ENCODE peak calls at places on chromosomes 4 and X, in eight cellular contexts. S is WERI-Rb-1, K is fibroblast of the aortic adventitia, W is tibial artery, B is heart right ventricle, Q is kidney epithelial cell, Y is astrocyte, G is SK-N-SH. D is an unnamed sample.

GRCh38 chrX:16870861-16871584 is 861 bp upstream of the RBBP7 start:
- DNase-seq in S (peak; percentile 54), K (no peak), W (peak; percentile 64), B (peak; percentile 4), Q (no peak), Y (no peak), G (peak; percentile 29), D (no peak)

GRCh38 chr4:54543088-54543795 is 114.5 kb upstream of the KIT start:
- DNase-seq in S (no peak), K (peak; percentile 10), W (no peak), B (no peak), Q (peak; percentile 14), Y (peak; percentile 86), G (no peak), D (no peak)

GRCh38 chrX:104254442-104255115 is at the start of gene ESX1:
- DNase-seq in S (no peak), K (no peak), W (no peak), B (no peak), Q (no peak), Y (no peak), G (no peak), D (no peak)

GRCh38 chr4:40058854-40059253 is 2.2 kb downstream of the N4BP2 start:
- DNase-seq in S (no peak), K (no peak), W (no peak), B (no peak), Q (no peak), Y (no peak), G (no peak), D (no peak)

GRCh38 chrX:124478046-124478445 is 131.7 kb downstream of the SH2D1A start:
- DNase-seq in S (no peak), K (no peak), W (no peak), B (no peak), Q (no peak), Y (no peak), G (no peak), D (no peak)

GRCh38 chr4:106126062-106126461 is 189.9 kb downstream of the TBCK start:
- DNase-seq in S (no peak), K (no peak), W (no peak), B (no peak), Q (no peak), Y (no peak), G (no peak), D (no peak)

GRCh38 chr4:104424368-104424921 is 70.2 kb downstream of the CXXC4 start:
- DNase-seq in S (no peak), K (no peak), W (no peak), B (no peak), Q (no peak), Y (no peak), G (no peak), D (no peak)

GRCh38 chrX:49664824-49665223 is 31.0 kb downstream of the PAGE1 start:
- DNase-seq in S (no peak), K (no peak), W (no peak), B (no peak), Q (no peak), Y (no peak), G (no peak), D (no peak)

GRCh38 chrX:40358994-40359393 is 221.8 kb upstream of the ATP6AP2 start:
- DNase-seq in S (no peak), K (no peak), W (no peak), B (no peak), Q (no peak), Y (no peak), G (no peak), D (no peak)

DNA sequence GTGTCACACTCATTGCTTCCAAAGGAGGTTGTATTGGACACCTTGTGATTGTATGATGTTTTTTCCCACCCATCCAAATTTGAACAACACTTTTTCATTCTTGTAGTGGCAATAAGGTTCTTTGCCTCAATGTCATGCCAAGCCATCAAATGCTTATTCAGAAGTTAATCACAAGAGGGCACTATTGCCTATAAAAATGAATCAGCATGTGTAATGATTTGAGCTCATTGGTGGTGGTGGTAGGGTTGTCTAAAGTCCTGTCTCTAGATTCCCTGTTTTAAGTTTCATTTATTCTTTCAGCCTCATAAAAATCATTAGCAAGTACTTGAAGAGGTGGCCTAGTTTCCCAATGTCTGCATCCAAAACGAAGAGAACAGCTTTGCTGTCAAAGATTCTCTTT is 37.0 kb downstream of the IRS4 start:
- DNase-seq in S (no peak), K (peak; percentile 47), W (no peak), B (no peak), Q (peak; percentile 2), Y (peak; percentile 2), G (peak; percentile 16), D (no peak)
- TF ChIP-seq CTCF in S (peak; percentile 28), K (peak; percentile 35), W (peak; percentile 18), B (peak; percentile 25), Q (peak; percentile 18), Y (peak; percentile 24), G (peak; percentile 61), D (peak; percentile 36)

GRCh38 chrX:46588263-46588662 is 14.7 kb downstream of the CHST7 start:
- DNase-seq in S (no peak), K (peak; percentile 83), W (peak; percentile 63), B (peak; percentile 67), Q (no peak), Y (peak; percentile 70), G (no peak), D (no peak)
- H3K4me3 ChIP-seq in S (no peak overlapping the region), K (peak overlapping the region; percentile 22), W (no peak overlapping the region), B (peak overlapping the region; percentile 7), Q (no peak overlapping the region), Y (peak overlapping the region; percentile 1), G (no peak overlapping the region), D (no peak overlapping the region)

DNA sequence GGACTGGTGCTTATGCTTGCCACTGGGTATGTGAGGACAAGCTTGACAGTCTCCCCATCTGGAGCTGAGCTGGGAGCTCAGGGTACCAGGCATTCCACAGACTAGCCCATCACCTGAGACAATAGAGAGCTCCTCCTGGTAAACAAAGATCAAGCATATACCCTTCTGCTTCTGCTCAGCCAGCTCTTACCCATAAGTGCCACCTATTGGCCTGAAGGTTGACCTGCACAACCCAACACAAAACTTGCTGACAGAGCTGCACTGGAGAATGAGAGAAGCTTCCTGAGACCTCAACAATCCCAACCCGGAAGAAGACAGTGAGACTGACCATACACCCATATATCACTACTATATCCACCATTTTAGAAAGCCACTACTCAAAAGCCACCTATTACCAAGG is 1049.2 kb upstream of the INTU start:
- DNase-seq in S (peak; percentile 67), K (peak; percentile 11), W (no peak), B (no peak), Q (no peak), Y (no peak), G (no peak), D (no peak)
- TF ChIP-seq CTCF in S (peak; percentile 88), K (peak; percentile 27), W (no peak), B (no peak), Q (peak; percentile 40), Y (no peak), G (peak; percentile 31), D (no peak)

GRCh38 chrX:101658661-101659477 is 781 bp downstream of the ARMCX2 start:
- DNase-seq in S (peak; percentile 83), K (peak; percentile 36), W (peak; percentile 87), B (peak; percentile 79), Q (no peak), Y (peak; percentile 20), G (peak; percentile 84), D (peak; percentile 72)
- H3K4me3 ChIP-seq in S (peak overlapping the region; percentile 75), K (peak overlapping the region; percentile 75), W (peak overlapping the region; percentile 69), B (peak overlapping the region; percentile 64), Q (peak overlapping the region; percentile 64), Y (peak overlapping the region; percentile 82), G (peak overlapping the region; percentile 64), D (peak overlapping the region; percentile 69)

DNA sequence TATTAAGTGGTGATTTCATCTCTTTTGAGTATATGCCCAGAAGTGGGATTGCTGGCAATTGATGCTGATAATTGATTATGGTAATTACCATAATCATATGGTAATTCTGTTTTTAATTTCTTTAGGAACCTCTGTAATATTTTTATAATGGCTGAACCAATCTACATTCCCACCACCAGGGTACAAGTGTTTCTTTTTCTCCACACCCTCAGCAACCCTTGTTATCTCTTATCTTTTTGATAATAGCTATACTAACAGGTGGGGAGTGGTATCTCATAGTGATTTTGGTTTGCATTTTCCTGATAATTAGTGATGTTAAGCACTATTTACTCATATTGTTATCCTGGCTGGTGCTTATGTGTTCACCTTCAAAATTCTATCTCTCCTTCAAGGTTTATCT is 212.6 kb downstream of the FMR1NB start:
- DNase-seq in S (no peak), K (no peak), W (no peak), B (no peak), Q (no peak), Y (no peak), G (no peak), D (no peak)
- TF ChIP-seq CTCF in S (no peak), K (peak; percentile 13), W (no peak), B (no peak), Q (no peak), Y (no peak), G (no peak), D (no peak)

D was measured in dorsolateral prefrontal cortex.